ENCODE peak calls at places on chromosomes 3 and 15, in seven cellular contexts. One of them, this sample, is unnamed. For H3K36me3, the result is how much of the 10 kb centered on the place peaks cover.

GRCh38 chr15:74784426-74784825 is 2.5 kb downstream of the CSK start:
- DNase-seq in prostate gland: no peak
- DNase-seq in bronchial epithelial cell: no peak
- DNase-seq in astrocyte: no peak
- DNase-seq in pancreas: no peak
- DNase-seq in K562: no peak
- DNase-seq in GM23338: no peak
- DNase-seq in this sample: no peak

GRCh38 chr3:124730920-124731297 is 657 bp downstream of the UMPS start:
- DNase-seq in bronchial epithelial cell: no peak
- DNase-seq in astrocyte: no peak
- DNase-seq in pancreas: peak
- DNase-seq in prostate gland: no peak
- DNase-seq in K562: no peak
- DNase-seq in GM23338: no peak
- DNase-seq in this sample: no peak

GRCh38 chr3:56131976-56132590 is 336.2 kb downstream of the ERC2 start:
- DNase-seq in K562: peak
- DNase-seq in astrocyte: peak
- DNase-seq in pancreas: no peak
- DNase-seq in GM23338: peak
- DNase-seq in bronchial epithelial cell: peak
- DNase-seq in prostate gland: no peak
- DNase-seq in this sample: no peak

GRCh38 chr15:28919201-28919627 is 33.4 kb downstream of the APBA2 start:
- DNase-seq in GM23338: peak
- DNase-seq in astrocyte: no peak
- DNase-seq in bronchial epithelial cell: no peak
- DNase-seq in K562: no peak
- DNase-seq in prostate gland: no peak
- DNase-seq in pancreas: no peak
- DNase-seq in this sample: no peak

GRCh38 chr3:18556503-18556902 is 131.4 kb upstream of the SATB1 start:
- DNase-seq in GM23338: no peak
- DNase-seq in prostate gland: no peak
- DNase-seq in K562: no peak
- DNase-seq in astrocyte: peak
- DNase-seq in pancreas: no peak
- DNase-seq in bronchial epithelial cell: peak
- DNase-seq in this sample: peak

GRCh38 chr3:129602730-129603560 is 3.5 kb downstream of the PLXND1 start:
- DNase-seq in GM23338: peak
- DNase-seq in K562: peak
- DNase-seq in astrocyte: peak
- DNase-seq in prostate gland: no peak
- DNase-seq in bronchial epithelial cell: no peak
- DNase-seq in pancreas: peak
- DNase-seq in this sample: no peak

GRCh38 chr15:76298986-76299385 is 12.3 kb downstream of the ETFA start:
- DNase-seq in GM23338: no peak
- DNase-seq in K562: no peak
- DNase-seq in pancreas: no peak
- DNase-seq in bronchial epithelial cell: peak
- DNase-seq in prostate gland: no peak
- DNase-seq in astrocyte: no peak
- DNase-seq in this sample: no peak

GRCh38 chr15:83654379-83655236 is 685 bp downstream of the ADAMTSL3 start:
- DNase-seq in prostate gland: peak
- DNase-seq in astrocyte: no peak
- DNase-seq in bronchial epithelial cell: no peak
- DNase-seq in K562: no peak
- DNase-seq in GM23338: peak
- DNase-seq in pancreas: peak
- DNase-seq in this sample: no peak

GRCh38 chr3:149310796-149311534 is 22.5 kb downstream of the TM4SF18 start:
- DNase-seq in K562: no peak
- DNase-seq in pancreas: no peak
- DNase-seq in prostate gland: peak
- DNase-seq in GM23338: no peak
- DNase-seq in bronchial epithelial cell: peak
- DNase-seq in astrocyte: peak
- DNase-seq in this sample: no peak

GRCh38 chr15:57570994-57571393 is 20.7 kb upstream of the MYZAP start:
- DNase-seq in pancreas: no peak
- DNase-seq in K562: no peak
- DNase-seq in GM23338: no peak
- DNase-seq in prostate gland: no peak
- DNase-seq in astrocyte: peak
- DNase-seq in bronchial epithelial cell: peak
- DNase-seq in this sample: no peak

GRCh38 chr3:2983987-2984724 is 126.0 kb downstream of the IL5RA start:
- DNase-seq in pancreas: no peak
- DNase-seq in K562: no peak
- DNase-seq in bronchial epithelial cell: no peak
- DNase-seq in astrocyte: no peak
- DNase-seq in GM23338: no peak
- DNase-seq in prostate gland: no peak
- DNase-seq in this sample: no peak

GRCh38 chr15:90814193-90814811 is 54.1 kb upstream of the FURIN start:
- DNase-seq in bronchial epithelial cell: no peak
- DNase-seq in astrocyte: peak
- DNase-seq in prostate gland: no peak
- DNase-seq in K562: no peak
- DNase-seq in GM23338: no peak
- DNase-seq in pancreas: no peak
- DNase-seq in this sample: no peak

GRCh38 chr15:73691398-73691797 is 7.2 kb downstream of the CD276 start:
- DNase-seq in K562: peak
- DNase-seq in prostate gland: no peak
- DNase-seq in bronchial epithelial cell: peak
- DNase-seq in GM23338: peak
- DNase-seq in astrocyte: peak
- DNase-seq in pancreas: no peak
- DNase-seq in this sample: no peak

GRCh38 chr3:174495231-174495755 is 363.8 kb upstream of the NAALADL2 start:
- DNase-seq in astrocyte: peak
- DNase-seq in GM23338: no peak
- DNase-seq in pancreas: no peak
- DNase-seq in K562: no peak
- DNase-seq in prostate gland: no peak
- DNase-seq in bronchial epithelial cell: no peak
- DNase-seq in this sample: no peak

GRCh38 chr3:30012941-30013543 is 593.4 kb upstream of the TGFBR2 start:
- DNase-seq in bronchial epithelial cell: peak
- DNase-seq in astrocyte: peak
- DNase-seq in prostate gland: peak
- DNase-seq in pancreas: peak
- DNase-seq in K562: peak
- DNase-seq in GM23338: peak
- DNase-seq in this sample: peak

GRCh38 chr3:51962854-51963530 is 4.3 kb downstream of the PCBP4 start:
- DNase-seq in pancreas: no peak
- DNase-seq in astrocyte: no peak
- DNase-seq in prostate gland: no peak
- DNase-seq in GM23338: no peak
- DNase-seq in bronchial epithelial cell: no peak
- DNase-seq in K562: no peak
- DNase-seq in this sample: no peak

GRCh38 chr15:90165659-90166489 is 35.3 kb upstream of the SEMA4B start:
- DNase-seq in GM23338: no peak
- DNase-seq in bronchial epithelial cell: peak
- DNase-seq in K562: peak
- DNase-seq in astrocyte: peak
- DNase-seq in prostate gland: peak
- DNase-seq in pancreas: peak
- DNase-seq in this sample: no peak

GRCh38 chr3:126567696-126568438 is 9.1 kb upstream of the C3orf22 start:
- DNase-seq in K562: no peak
- DNase-seq in pancreas: no peak
- DNase-seq in GM23338: peak
- DNase-seq in astrocyte: no peak
- DNase-seq in prostate gland: no peak
- DNase-seq in bronchial epithelial cell: no peak
- DNase-seq in this sample: no peak

GRCh38 chr3:13543251-13543650 is 5.7 kb upstream of the FBLN2 start:
- DNase-seq in pancreas: no peak
- DNase-seq in GM23338: no peak
- DNase-seq in astrocyte: peak
- DNase-seq in bronchial epithelial cell: peak
- DNase-seq in prostate gland: no peak
- DNase-seq in K562: no peak
- DNase-seq in this sample: no peak

DNA sequence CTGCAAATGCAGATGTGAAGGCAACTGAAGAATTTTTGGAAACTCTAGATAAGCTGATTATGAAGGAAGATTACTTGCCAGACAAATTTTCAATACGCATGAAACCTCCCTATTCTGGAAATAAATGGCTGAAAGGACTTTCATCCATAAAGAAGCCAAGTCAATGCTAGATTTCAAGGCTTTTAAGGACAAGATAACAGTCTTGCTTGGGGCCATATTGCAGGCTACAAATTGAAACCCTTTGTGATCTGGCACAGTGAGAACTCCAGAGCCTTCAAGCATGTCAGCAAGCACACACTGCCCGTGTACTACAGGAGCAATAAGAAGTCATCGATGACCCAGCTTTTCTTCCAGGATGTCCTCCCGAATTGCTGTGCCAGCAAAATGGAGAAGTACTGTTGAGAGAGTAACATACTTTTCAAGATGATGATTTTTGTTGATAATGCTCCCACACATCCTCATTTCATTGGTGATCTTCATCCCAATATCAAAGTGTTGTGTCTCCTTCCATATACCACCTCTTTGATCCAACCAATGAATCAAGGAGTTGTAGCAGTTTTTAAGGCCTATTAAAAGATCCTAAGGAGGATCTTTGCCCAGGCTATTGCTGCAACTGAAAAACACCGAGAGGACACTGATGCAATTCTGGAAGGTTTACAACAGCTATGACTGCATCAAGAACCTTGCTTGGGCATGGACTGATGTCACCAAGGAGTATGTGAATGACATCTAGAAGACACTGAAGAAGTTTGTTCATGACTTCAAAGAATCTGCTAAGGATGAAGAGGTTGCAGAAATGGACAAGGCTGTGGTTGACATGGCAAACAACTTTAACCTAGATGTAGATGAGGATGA is 20.3 kb downstream of the CALML4 start:
- DNase-seq in GM23338: no peak
- DNase-seq in bronchial epithelial cell: no peak
- DNase-seq in K562: no peak
- DNase-seq in astrocyte: no peak
- DNase-seq in pancreas: no peak
- DNase-seq in prostate gland: no peak
- DNase-seq in this sample: no peak
- H3K36me3 ChIP-seq in GM23338: under half
- H3K36me3 ChIP-seq in bronchial epithelial cell: under half
- H3K36me3 ChIP-seq in K562: half or more
- H3K36me3 ChIP-seq in astrocyte: under half
- H3K36me3 ChIP-seq in pancreas: under half
- H3K36me3 ChIP-seq in prostate gland: under half
- H3K36me3 ChIP-seq in this sample: half or more

DNA sequence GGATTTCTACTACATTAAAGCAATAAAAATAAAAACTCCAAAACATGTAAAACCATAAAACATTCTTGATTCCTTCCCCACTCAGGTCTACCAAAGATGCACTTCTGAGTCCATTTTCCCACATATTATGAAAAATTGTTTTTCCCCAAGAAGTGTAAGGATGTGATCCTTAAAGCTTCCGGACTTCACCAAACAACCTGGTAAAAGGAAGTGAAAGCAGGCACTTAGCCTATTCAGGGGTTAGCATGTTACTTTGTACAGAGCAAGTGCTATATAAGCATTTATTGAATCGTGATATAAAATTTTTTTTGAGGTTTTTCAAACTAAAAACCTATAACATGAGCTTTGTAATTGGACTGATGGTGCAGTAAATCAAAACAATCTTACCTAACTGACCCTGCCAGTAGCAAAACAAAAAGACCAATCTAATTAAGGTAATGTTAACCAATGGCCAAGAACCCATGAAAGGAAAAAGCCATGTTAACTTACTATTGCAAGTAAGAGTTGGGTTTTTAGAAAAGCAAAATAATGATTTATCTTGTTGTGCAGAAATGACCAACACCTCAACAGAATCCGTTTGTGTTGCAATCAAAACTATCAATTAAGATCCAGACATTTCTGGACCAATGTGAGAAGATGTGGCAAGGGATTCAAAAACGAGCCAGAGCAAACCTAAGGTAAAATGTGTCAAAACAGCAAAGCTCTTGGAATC is 1.8 kb downstream of the SETD2 start:
- DNase-seq in pancreas: no peak
- DNase-seq in prostate gland: no peak
- DNase-seq in K562: no peak
- DNase-seq in GM23338: no peak
- DNase-seq in astrocyte: no peak
- DNase-seq in bronchial epithelial cell: peak
- DNase-seq in this sample: no peak
- H3K36me3 ChIP-seq in pancreas: under half
- H3K36me3 ChIP-seq in prostate gland: under half
- H3K36me3 ChIP-seq in K562: under half
- H3K36me3 ChIP-seq in GM23338: under half
- H3K36me3 ChIP-seq in astrocyte: under half
- H3K36me3 ChIP-seq in bronchial epithelial cell: under half
- H3K36me3 ChIP-seq in this sample: under half

GRCh38 chr15:61983087-61983486 is 77.2 kb downstream of the VPS13C start:
- DNase-seq in bronchial epithelial cell: peak
- DNase-seq in prostate gland: no peak
- DNase-seq in GM23338: no peak
- DNase-seq in pancreas: no peak
- DNase-seq in K562: no peak
- DNase-seq in astrocyte: no peak
- DNase-seq in this sample: no peak
- H3K36me3 ChIP-seq in bronchial epithelial cell: under half
- H3K36me3 ChIP-seq in prostate gland: under half
- H3K36me3 ChIP-seq in GM23338: under half
- H3K36me3 ChIP-seq in pancreas: under half
- H3K36me3 ChIP-seq in K562: under half
- H3K36me3 ChIP-seq in astrocyte: under half
- H3K36me3 ChIP-seq in this sample: under half

GRCh38 chr15:30903497-30904187 is at the start of gene FAN1:
- DNase-seq in pancreas: peak
- DNase-seq in bronchial epithelial cell: peak
- DNase-seq in prostate gland: peak
- DNase-seq in astrocyte: peak
- DNase-seq in GM23338: peak
- DNase-seq in K562: peak
- DNase-seq in this sample: peak

GRCh38 chr15:30904812-30905211 is 1.1 kb downstream of the FAN1 start:
- DNase-seq in GM23338: no peak
- DNase-seq in prostate gland: no peak
- DNase-seq in K562: no peak
- DNase-seq in pancreas: no peak
- DNase-seq in bronchial epithelial cell: no peak
- DNase-seq in astrocyte: no peak
- DNase-seq in this sample: no peak

GRCh38 chr15:30905821-30906220 is 2.1 kb downstream of the FAN1 start:
- DNase-seq in astrocyte: no peak
- DNase-seq in bronchial epithelial cell: no peak
- DNase-seq in GM23338: peak
- DNase-seq in prostate gland: peak
- DNase-seq in pancreas: no peak
- DNase-seq in K562: no peak
- DNase-seq in this sample: no peak

GRCh38 chr15:30901889-30902288 is 1.8 kb upstream of the FAN1 start:
- DNase-seq in GM23338: no peak
- DNase-seq in prostate gland: no peak
- DNase-seq in astrocyte: no peak
- DNase-seq in bronchial epithelial cell: no peak
- DNase-seq in K562: no peak
- DNase-seq in pancreas: no peak
- DNase-seq in this sample: no peak

GRCh38 chr15:30906366-30906765 is 2.7 kb downstream of the FAN1 start:
- DNase-seq in K562: no peak
- DNase-seq in pancreas: no peak
- DNase-seq in bronchial epithelial cell: no peak
- DNase-seq in GM23338: no peak
- DNase-seq in prostate gland: peak
- DNase-seq in astrocyte: no peak
- DNase-seq in this sample: no peak
- H3K36me3 ChIP-seq in K562: under half
- H3K36me3 ChIP-seq in pancreas: under half
- H3K36me3 ChIP-seq in bronchial epithelial cell: under half
- H3K36me3 ChIP-seq in GM23338: under half
- H3K36me3 ChIP-seq in prostate gland: under half
- H3K36me3 ChIP-seq in astrocyte: under half
- H3K36me3 ChIP-seq in this sample: under half

This sample was measured in CD8-positive, alpha-beta memory T cell.